ENCODE peak calls at places on chromosomes 13 and 19, in six cellular contexts. S is IMR-90, P is mesenchymal stem cell, L is neuronal stem cell, Y is mesendoderm, K is H1. U is an unnamed sample. For H3K4me1, the result is how much of the 10 kb centered on the place peaks cover.

GRCh38 chr13:51588406-51588949 is 4.2 kb downstream of the WDFY2 start:
- DNase-seq in S (no peak), P (no peak), L (no peak), Y (no peak), K (no peak), U (no peak)

GRCh38 chr13:50511877-50512332 is 331.6 kb downstream of the DLEU7 start:
- DNase-seq in S (no peak), P (no peak), L (no peak), Y (no peak), K (no peak), U (no peak)

GRCh38 chr19:33472696-33473624 is 48.6 kb downstream of the PEPD start:
- DNase-seq in S (peak), P (peak), L (no peak), Y (peak), K (no peak), U (peak)

GRCh38 chr19:16920816-16921529 is 32.2 kb downstream of the F2RL3 start:
- DNase-seq in S (peak), P (peak), L (no peak), Y (peak), K (no peak), U (peak)

GRCh38 chr13:51782026-51782710 is 21.8 kb downstream of the DHRS12 start:
- DNase-seq in S (no peak), P (no peak), L (no peak), Y (no peak), K (no peak), U (no peak)

GRCh38 chr19:30036154-30037129 is 94.4 kb downstream of the URI1 start:
- DNase-seq in S (peak), P (peak), L (no peak), Y (no peak), K (no peak), U (peak)

GRCh38 chr19:46376241-46377153 is 29.6 kb downstream of the PPP5C start:
- DNase-seq in S (no peak), P (no peak), L (no peak), Y (no peak), K (no peak), U (no peak)

GRCh38 chr13:21557995-21558394 is 46.0 kb downstream of the MICU2 start:
- DNase-seq in S (no peak), P (no peak), L (no peak), Y (peak), K (peak), U (peak)

GRCh38 chr19:28466107-28467045 is 746.6 kb downstream of the UQCRFS1 start:
- DNase-seq in S (peak), P (peak), L (peak), Y (peak), K (no peak), U (peak)

GRCh38 chr19:48629599-48630288 is 7.4 kb downstream of the DBP start:
- DNase-seq in S (no peak), P (peak), L (peak), Y (peak), K (peak), U (peak)

GRCh38 chr13:46630419-46631183 is 77.6 kb downstream of the LRCH1 start:
- DNase-seq in S (no peak), P (peak), L (no peak), Y (no peak), K (no peak), U (no peak)

GRCh38 chr19:48695743-48696352 is at the start of gene FUT2:
- DNase-seq in S (no peak), P (no peak), L (no peak), Y (peak), K (no peak), U (no peak)

GRCh38 chr19:54201980-54202379 is 1.3 kb downstream of the RPS9 start:
- DNase-seq in S (no peak), P (peak), L (no peak), Y (no peak), K (no peak), U (no peak)
- H3K4me1 ChIP-seq in S (under half), P (under half), L (under half), Y (under half), K (under half), U (under half)

DNA sequence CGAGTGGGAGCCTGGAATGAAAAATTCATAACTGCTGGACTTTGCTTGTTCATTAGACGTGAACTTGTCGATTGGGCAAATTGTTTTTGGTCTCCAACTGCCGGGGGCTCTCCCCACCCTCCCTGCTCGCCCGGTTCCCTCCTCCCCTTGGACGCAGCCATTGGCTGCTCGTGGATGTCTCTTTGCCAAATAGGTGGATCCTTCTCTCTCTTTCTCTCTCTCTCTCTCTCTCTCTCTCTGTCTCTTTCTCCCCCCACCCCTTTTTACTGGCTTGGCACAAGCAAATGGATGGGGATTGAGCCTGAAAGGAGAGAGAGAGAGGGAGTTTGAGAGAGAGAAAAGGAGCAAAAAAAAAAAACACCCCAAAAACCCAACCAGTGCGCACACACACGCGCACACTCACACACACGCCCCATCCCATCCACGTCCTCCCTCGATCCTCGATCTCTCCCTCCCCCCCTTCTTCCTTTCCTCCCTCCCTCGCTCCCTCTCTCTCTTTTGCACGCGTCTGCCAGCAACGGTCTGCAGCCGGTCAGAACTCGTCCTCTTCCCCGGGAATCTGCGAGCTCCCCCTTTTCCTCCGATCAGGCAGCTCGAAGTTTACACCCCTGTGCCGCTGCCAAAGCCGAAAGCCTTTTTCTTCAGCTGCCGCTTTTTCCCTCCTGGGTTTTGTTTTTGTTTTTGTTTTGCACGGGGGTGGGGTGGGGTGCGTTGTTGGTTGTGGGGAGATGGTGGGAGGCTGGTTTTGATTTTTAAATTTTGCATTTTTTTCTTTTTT is 27.8 kb downstream of the NFIX start:
- DNase-seq in S (peak), P (peak), L (no peak), Y (peak), K (no peak), U (no peak)
- H2BK5ac ChIP-seq in S (peak), P (no peak), L (peak), Y (no peak), K (no peak), U (no peak)

GRCh38 chr19:49712397-49712859 is 21.5 kb downstream of the CPT1C start:
- DNase-seq in S (peak), P (peak), L (no peak), Y (peak), K (peak), U (no peak)

GRCh38 chr19:49704888-49705642 is 14.1 kb downstream of the CPT1C start:
- DNase-seq in S (no peak), P (no peak), L (no peak), Y (no peak), K (no peak), U (no peak)

GRCh38 chr19:49705919-49706318 is 15.0 kb downstream of the CPT1C start:
- DNase-seq in S (no peak), P (no peak), L (no peak), Y (no peak), K (no peak), U (no peak)

GRCh38 chr19:49713236-49713845 is 22.4 kb downstream of the CPT1C start:
- DNase-seq in S (no peak), P (no peak), L (no peak), Y (no peak), K (no peak), U (peak)

DNA sequence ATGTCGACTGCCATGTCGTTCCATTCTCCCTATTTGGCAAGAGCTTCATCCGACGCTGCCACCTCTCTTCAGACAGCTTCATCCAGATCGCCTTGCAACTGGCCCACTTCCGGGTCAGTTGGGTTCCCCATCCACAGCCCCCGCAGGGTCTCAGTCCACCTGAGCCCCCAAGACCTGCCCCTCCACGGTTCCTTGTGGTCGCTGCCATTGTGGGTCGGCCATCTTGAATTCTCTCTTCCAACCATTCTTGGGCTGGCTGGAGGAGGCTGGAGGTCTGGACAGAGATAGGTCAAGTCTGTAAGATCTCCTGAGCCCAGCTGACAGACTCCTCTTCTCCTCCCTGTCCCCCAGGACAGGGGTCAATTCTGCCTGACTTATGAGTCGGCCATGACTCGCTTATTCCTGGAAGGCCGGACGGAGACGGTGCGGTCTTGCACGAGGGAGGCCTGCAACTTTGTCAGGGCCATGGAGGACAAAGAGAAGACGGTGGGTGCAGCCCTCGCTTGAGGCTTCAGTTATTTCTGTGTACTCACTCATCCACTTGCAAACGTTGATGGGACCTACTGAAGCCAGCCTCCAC is 19.5 kb downstream of the CPT1C start:
- DNase-seq in S (peak), P (peak), L (no peak), Y (no peak), K (no peak), U (no peak)
- H3K4me3 ChIP-seq in S (no peak), P (no peak), L (no peak), Y (no peak), K (no peak), U (no peak)

DNA sequence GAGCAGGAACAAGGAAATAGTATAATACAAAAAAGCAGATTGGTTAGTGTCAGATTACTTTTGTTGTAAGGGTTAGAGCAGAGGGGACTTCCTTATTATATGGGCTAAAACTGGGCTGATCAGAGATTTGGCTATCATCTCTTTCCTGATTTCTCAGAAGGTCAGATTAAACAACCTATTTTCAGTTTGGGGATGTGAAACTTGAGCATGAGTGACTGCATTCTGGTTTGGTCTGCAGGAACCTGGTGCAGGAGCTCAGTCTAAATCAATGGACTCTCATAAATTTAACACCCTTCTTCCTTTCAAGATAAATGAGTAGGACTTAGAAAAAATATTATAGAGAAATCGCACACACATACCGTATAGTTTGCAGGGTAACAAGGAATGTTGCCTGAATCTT is 12.9 kb upstream of the RFXAP start:
- DNase-seq in S (no peak), P (no peak), L (no peak), Y (no peak), K (no peak), U (no peak)
- H3K4me1 ChIP-seq in S (under half), P (under half), L (under half), Y (under half), K (under half), U (under half)

DNA sequence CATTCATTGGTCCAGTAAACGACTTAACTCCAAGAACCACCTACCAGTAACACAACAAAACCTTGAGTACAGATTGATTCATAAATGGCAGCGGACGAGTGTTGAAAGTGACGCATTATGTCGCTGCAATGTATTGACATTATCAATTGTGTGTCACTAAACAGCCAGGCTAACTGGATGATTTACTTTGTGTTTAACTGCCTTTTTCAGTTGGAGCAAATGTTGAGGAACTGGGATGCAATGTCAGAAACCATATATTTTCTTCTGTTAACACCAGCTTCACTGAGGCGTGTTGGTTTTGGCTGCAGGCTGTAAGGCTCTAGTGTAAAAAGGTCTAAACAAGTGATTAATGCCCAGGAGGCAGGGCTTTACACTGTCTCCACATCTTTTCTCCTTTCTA is 80.2 kb downstream of the GGACT start:
- DNase-seq in S (no peak), P (no peak), L (no peak), Y (no peak), K (no peak), U (no peak)
- H2BK5ac ChIP-seq in S (no peak), P (no peak), L (no peak), Y (no peak), K (peak), U (no peak)

DNA sequence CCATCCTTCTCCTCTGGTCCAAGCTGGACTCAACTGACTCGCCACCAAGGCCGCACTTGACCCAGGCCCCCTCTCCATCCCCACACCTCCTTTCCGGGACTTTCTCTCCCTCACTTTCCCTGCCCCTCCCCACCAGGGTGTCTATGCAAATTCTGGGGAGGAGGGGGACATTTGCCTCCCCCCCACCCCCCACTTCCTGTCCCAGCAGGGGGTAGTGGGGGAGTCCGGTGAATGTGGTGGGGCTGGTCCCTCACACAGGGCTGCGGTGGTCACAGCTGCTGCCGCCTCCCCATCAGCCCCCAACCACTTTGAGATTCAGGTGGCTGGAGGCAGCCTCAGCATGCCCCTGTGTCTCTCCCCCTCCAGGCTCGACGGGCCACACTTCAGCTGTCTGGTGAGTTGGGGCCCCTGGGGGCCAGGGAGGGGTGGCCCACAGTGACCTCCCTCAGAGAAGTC is 870 bp downstream of the SPIB start:
- DNase-seq in S (no peak), P (no peak), L (no peak), Y (peak), K (no peak), U (no peak)
- H3K4me3 ChIP-seq in S (no peak), P (no peak), L (no peak), Y (no peak), K (peak), U (no peak)

GRCh38 chr19:50416815-50417137 is 2.0 kb upstream of the SPIB start:
- DNase-seq in S (no peak), P (no peak), L (no peak), Y (no peak), K (no peak), U (no peak)

GRCh38 chr19:50417850-50418185 is 920 bp upstream of the SPIB start:
- DNase-seq in S (no peak), P (no peak), L (no peak), Y (no peak), K (no peak), U (no peak)

GRCh38 chr19:50416034-50416814 is 2.5 kb upstream of the SPIB start:
- DNase-seq in S (no peak), P (no peak), L (no peak), Y (no peak), K (no peak), U (no peak)

GRCh38 chr19:50418186-50419021 is at the start of gene SPIB:
- DNase-seq in S (no peak), P (no peak), L (no peak), Y (no peak), K (no peak), U (no peak)

DNA sequence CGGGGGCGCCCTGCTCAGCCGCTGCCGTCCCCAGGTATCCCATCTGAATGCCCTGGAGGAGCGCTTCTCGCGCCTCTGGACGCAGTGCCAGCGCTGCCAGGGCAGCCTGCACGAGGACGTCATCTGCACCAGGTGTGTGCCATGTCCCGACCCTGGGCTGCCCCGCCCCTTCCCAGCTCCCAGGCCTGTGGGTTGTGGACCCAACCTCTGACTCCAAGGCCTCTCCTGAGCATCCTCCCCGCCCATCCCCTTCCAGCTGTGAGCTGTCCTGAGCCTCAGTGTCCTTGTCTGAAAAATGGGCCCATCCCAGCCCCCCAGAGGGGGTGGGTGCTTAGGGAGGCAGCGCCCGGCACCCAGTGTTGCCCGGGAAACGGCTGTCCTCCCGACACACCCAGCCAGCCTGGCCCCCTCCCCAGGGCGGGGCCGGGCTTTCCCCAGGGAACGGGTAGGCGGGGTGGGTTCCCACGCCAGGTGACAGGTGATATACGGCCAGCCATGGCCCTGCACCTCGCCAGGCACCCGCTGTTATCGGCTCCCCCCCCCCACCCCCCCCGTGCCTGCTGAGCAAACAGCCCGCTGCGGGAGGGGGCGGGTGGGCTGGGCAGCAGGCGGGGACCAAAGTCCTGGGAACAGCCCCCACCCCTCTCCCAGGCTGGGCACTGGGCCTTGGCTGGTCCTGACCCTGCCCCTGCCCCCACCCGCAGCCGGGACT is 1.4 kb upstream of the SPIB start:
- DNase-seq in S (no peak), P (no peak), L (no peak), Y (no peak), K (no peak), U (no peak)
- H3K4me1 ChIP-seq in S (under half), P (under half), L (under half), Y (under half), K (under half), U (under half)

GRCh38 chr19:38262585-38263268 is 1.6 kb upstream of the SPINT2 start:
- DNase-seq in S (no peak), P (no peak), L (no peak), Y (peak), K (no peak), U (peak)

GRCh38 chr19:38265213-38265861 is 964 bp downstream of the SPINT2 start:
- DNase-seq in S (no peak), P (no peak), L (no peak), Y (peak), K (no peak), U (no peak)

GRCh38 chr19:38263696-38264485 is 482 bp upstream of the SPINT2 start:
- DNase-seq in S (peak), P (peak), L (no peak), Y (peak), K (peak), U (peak)

GRCh38 chr19:38266070-38266469 is 1.7 kb downstream of the SPINT2 start:
- DNase-seq in S (no peak), P (no peak), L (no peak), Y (no peak), K (no peak), U (peak)

GRCh38 chr19:38264486-38265212 is at the start of gene SPINT2:
- DNase-seq in S (no peak), P (no peak), L (peak), Y (peak), K (peak), U (peak)
- H2BK5ac ChIP-seq in S (no peak), P (peak), L (peak), Y (peak), K (peak), U (peak)

GRCh38 chr13:109782823-109783411 is 3.5 kb downstream of the IRS2 start:
- DNase-seq in S (no peak), P (no peak), L (no peak), Y (no peak), K (no peak), U (no peak)
- H3K4me3 ChIP-seq in S (no peak), P (no peak), L (no peak), Y (no peak), K (no peak), U (no peak)

U was measured in trophoblast cell.